ENCODE peak calls at places on chromosome 5, in seven cellular contexts. I is aorta, F is WERI-Rb-1, C is SJSA1, J is mammary epithelial cell, G is ovary, B is body of pancreas. Z is an unnamed sample.
A peak's percentile ranks its signal among the peaks of the same experiment; 100 is the strongest.

GRCh38 chr5:164649266-164649665 is 1143.8 kb downstream of the MAT2B start:
- DNase-seq in G (no peak), F (no peak), C (no peak), J (peak; percentile 11), B (no peak), I (no peak), Z (no peak)

GRCh38 chr5:139654875-139655491 is 6.8 kb downstream of the CXXC5 start:
- DNase-seq in F (peak; percentile 73), C (no peak), B (peak; percentile 65), G (no peak), I (no peak), J (no peak), Z (no peak)

GRCh38 chr5:17189381-17190036 is 27.9 kb upstream of the BASP1 start:
- DNase-seq in G (peak; percentile 77), F (peak; percentile 93), B (peak; percentile 66), J (peak; percentile 52), I (peak; percentile 80), C (peak; percentile 90), Z (peak; percentile 57)

GRCh38 chr5:43485406-43485805 is 1.7 kb upstream of the TMEM267 start:
- DNase-seq in F (no peak), B (no peak), G (no peak), I (no peak), C (no peak), J (no peak), Z (no peak)

GRCh38 chr5:56048124-56048523 is 53.4 kb upstream of the IL6ST start:
- DNase-seq in G (no peak), F (no peak), J (no peak), I (no peak), B (no peak), C (no peak), Z (no peak)

GRCh38 chr5:171367424-171368370 is 20.0 kb upstream of the NPM1 start:
- DNase-seq in B (no peak), G (no peak), C (peak; percentile 73), F (no peak), I (no peak), J (peak; percentile 67), Z (peak; percentile 51)

GRCh38 chr5:3595102-3595961 is at the start of gene IRX1:
- DNase-seq in F (no peak), I (no peak), G (no peak), B (no peak), J (peak; percentile 73), C (no peak), Z (peak; percentile 48)

GRCh38 chr5:3002230-3002629 is 250.8 kb upstream of the IRX2 start:
- DNase-seq in J (no peak), C (peak; percentile 27), I (no peak), B (no peak), F (no peak), G (no peak), Z (no peak)

GRCh38 chr5:181044093-181044599 is 4.1 kb downstream of the BTNL9 start:
- DNase-seq in C (no peak), I (no peak), G (no peak), B (no peak), J (no peak), F (no peak), Z (no peak)

GRCh38 chr5:32984851-32985250 is 273.7 kb downstream of the NPR3 start:
- DNase-seq in G (no peak), B (no peak), J (peak; percentile 39), I (no peak), F (no peak), C (no peak), Z (no peak)

GRCh38 chr5:117149312-117149711 is 574.7 kb upstream of the SEMA6A start:
- DNase-seq in F (no peak), G (no peak), C (no peak), B (no peak), J (no peak), I (no peak), Z (no peak)

GRCh38 chr5:1251678-1252580 is 26.7 kb downstream of the SLC6A18 start:
- DNase-seq in I (no peak), J (no peak), C (no peak), F (peak; percentile 92), B (no peak), G (no peak), Z (no peak)

GRCh38 chr5:1254196-1254595 is 29.0 kb downstream of the SLC6A18 start:
- DNase-seq in F (no peak), J (no peak), G (no peak), I (no peak), B (no peak), C (no peak), Z (no peak)

GRCh38 chr5:1253456-1254105 is 28.4 kb downstream of the SLC6A18 start:
- DNase-seq in C (no peak), J (no peak), F (no peak), B (no peak), I (no peak), G (no peak), Z (no peak)

GRCh38 chr5:1255081-1255561 is 29.9 kb downstream of the SLC6A18 start:
- DNase-seq in I (no peak), B (no peak), C (no peak), G (no peak), J (no peak), F (no peak), Z (no peak)

GRCh38 chr5:1252681-1253080 is 27.5 kb downstream of the SLC6A18 start:
- DNase-seq in J (no peak), B (no peak), C (no peak), I (no peak), F (no peak), G (no peak), Z (no peak)
- H3K36me3 ChIP-seq in J (no peaks in the 10 kb centered on the region), B (no peaks in the 10 kb centered on the region), C (peaks cover 6% of the 10 kb centered on the region), I (no peaks in the 10 kb centered on the region), F (no peaks in the 10 kb centered on the region), G (no peaks in the 10 kb centered on the region), Z (no peaks in the 10 kb centered on the region)

GRCh38 chr5:12586406-12586805 is 682.2 kb upstream of the CTNND2 start:
- DNase-seq in I (no peak), F (no peak), C (no peak), J (no peak), G (no peak), B (no peak), Z (no peak)

GRCh38 chr5:12592228-12592627 is 688.0 kb upstream of the CTNND2 start:
- DNase-seq in C (no peak), I (no peak), J (no peak), F (no peak), B (no peak), G (no peak), Z (no peak)
- H3K9me3 ChIP-seq in C (no peaks in the 10 kb centered on the region), I (no peaks in the 10 kb centered on the region), J (no peaks in the 10 kb centered on the region), F (no peaks in the 10 kb centered on the region), B (no peaks in the 10 kb centered on the region), G (no peaks in the 10 kb centered on the region), Z (no peaks in the 10 kb centered on the region)

DNA sequence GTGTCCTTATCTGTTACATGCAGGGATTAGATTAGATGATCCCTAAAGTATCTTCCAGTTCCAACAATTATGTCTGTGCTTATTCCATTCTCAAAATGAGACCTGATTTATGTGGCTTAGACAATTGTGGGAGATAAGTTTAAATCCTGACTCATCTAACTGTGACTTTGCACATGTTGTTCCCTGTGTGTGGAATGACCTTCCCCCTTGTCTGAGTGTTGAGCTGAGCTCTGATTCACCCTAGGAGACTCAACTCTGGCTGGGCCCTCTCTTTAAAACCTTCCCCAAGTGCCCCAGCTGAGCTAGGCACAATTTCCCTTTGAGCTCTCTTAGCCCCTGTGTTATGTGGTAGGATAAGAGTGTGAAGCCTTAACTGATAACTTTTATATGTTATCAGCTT is 118.9 kb upstream of the ELL2 start:
- DNase-seq in I (no peak), G (no peak), C (no peak), J (peak; percentile 85), F (no peak), B (no peak), Z (no peak)
- H3K36me3 ChIP-seq in I (no peaks in the 10 kb centered on the region), G (no peaks in the 10 kb centered on the region), C (no peaks in the 10 kb centered on the region), J (no peaks in the 10 kb centered on the region), F (no peaks in the 10 kb centered on the region), B (no peaks in the 10 kb centered on the region), Z (no peaks in the 10 kb centered on the region)

GRCh38 chr5:25823330-25823873 is 1178.6 kb upstream of the CDH10 start:
- DNase-seq in B (no peak), G (no peak), F (no peak), C (no peak), I (no peak), J (no peak), Z (no peak)
- H3K9me3 ChIP-seq in B (no peaks in the 10 kb centered on the region), G (no peaks in the 10 kb centered on the region), F (no peaks in the 10 kb centered on the region), C (no peaks in the 10 kb centered on the region), I (no peaks in the 10 kb centered on the region), J (peaks cover 8% of the 10 kb centered on the region), Z (no peaks in the 10 kb centered on the region)

GRCh38 chr5:132487841-132488555 is 2.6 kb downstream of the IRF1 start:
- DNase-seq in I (no peak), J (no peak), C (peak; percentile 33), B (no peak), F (no peak), G (no peak), Z (no peak)
- H3K36me3 ChIP-seq in I (peaks cover 10% of the 10 kb centered on the region), J (peaks cover 19% of the 10 kb centered on the region), C (peaks cover 74% of the 10 kb centered on the region), B (peaks cover 37% of the 10 kb centered on the region), F (peaks cover 45% of the 10 kb centered on the region), G (no peaks in the 10 kb centered on the region), Z (peaks cover 50% of the 10 kb centered on the region)

GRCh38 chr5:133049726-133050048 is 2.1 kb upstream of the HSPA4 start:
- DNase-seq in C (no peak), G (no peak), B (no peak), I (no peak), F (no peak), J (no peak), Z (no peak)

GRCh38 chr5:133048993-133049725 is 2.7 kb upstream of the HSPA4 start:
- DNase-seq in F (no peak), B (no peak), I (no peak), J (no peak), C (no peak), G (no peak), Z (no peak)

GRCh38 chr5:133050500-133050899 is 1.3 kb upstream of the HSPA4 start:
- DNase-seq in C (no peak), I (no peak), F (no peak), G (no peak), J (no peak), B (no peak), Z (no peak)

GRCh38 chr5:133051117-133051546 is 681 bp upstream of the HSPA4 start:
- DNase-seq in B (no peak), C (no peak), G (no peak), J (no peak), I (no peak), F (peak; percentile 92), Z (no peak)

GRCh38 chr5:133047404-133047803 is 4.4 kb upstream of the HSPA4 start:
- DNase-seq in J (no peak), F (no peak), C (no peak), G (no peak), I (no peak), B (no peak), Z (no peak)
- H3K9me3 ChIP-seq in J (no peaks in the 10 kb centered on the region), F (no peaks in the 10 kb centered on the region), C (no peaks in the 10 kb centered on the region), G (no peaks in the 10 kb centered on the region), I (no peaks in the 10 kb centered on the region), B (no peaks in the 10 kb centered on the region), Z (no peaks in the 10 kb centered on the region)